ENCODE peak calls at places on chromosomes 13 and 19, in six cellular contexts. I is activated B cell treated with CpG ODN at 0.5 μM for 24 hours; X is naive thymus-derived CD8-positive, alpha-beta T cell; J is esophagus mucosa; Z is left lung; E is PC-3. T is an unnamed sample.

GRCh38 chr19:28313633-28314032 is 899.3 kb downstream of the UQCRFS1 start:
- ATAC-seq in E (no peak), I (no peak), J (no peak), X (no peak), Z (peak), T (no peak)

GRCh38 chr19:57786906-57787305 is 17.4 kb downstream of the ZNF586 start:
- ATAC-seq in X (no peak), I (no peak), Z (no peak), E (no peak), J (no peak), T (no peak)

GRCh38 chr19:47020992-47021496 is 1.4 kb downstream of the NPAS1 start:
- ATAC-seq in J (no peak), E (no peak), Z (peak), X (no peak), I (no peak), T (no peak)

GRCh38 chr13:50378513-50378970 is 363.3 kb downstream of the KCNRG start:
- ATAC-seq in E (no peak), X (no peak), Z (no peak), I (no peak), J (no peak), T (no peak)

GRCh38 chr19:6691342-6691741 is 21.4 kb upstream of the TNFSF14 start:
- ATAC-seq in I (no peak), Z (no peak), X (no peak), J (no peak), E (no peak), T (no peak)

GRCh38 chr13:39602614-39603366 is at the start of gene LHFPL6:
- ATAC-seq in Z (peak), E (peak), J (peak), I (peak), X (peak), T (peak)

GRCh38 chr19:51687791-51688664 is 5.1 kb upstream of the SPACA6 start:
- ATAC-seq in X (no peak), J (peak), Z (peak), I (no peak), E (peak), T (no peak)

GRCh38 chr13:92103673-92104296 is 705.4 kb downstream of the GPC5 start:
- ATAC-seq in J (no peak), X (no peak), I (no peak), Z (peak), E (peak), T (no peak)

GRCh38 chr19:41449865-41450178 is 6.9 kb downstream of the ERICH4 start:
- ATAC-seq in E (no peak), Z (no peak), X (no peak), J (peak), I (peak), T (no peak)

GRCh38 chr13:27559714-27560113 is 60.6 kb downstream of the LNX2 start:
- ATAC-seq in I (no peak), J (peak), X (no peak), E (no peak), Z (no peak), T (no peak)

GRCh38 chr19:16207490-16208025 is 9.8 kb downstream of the AP1M1 start:
- ATAC-seq in Z (no peak), X (peak), J (no peak), E (no peak), I (no peak), T (no peak)

GRCh38 chr19:35427187-35427586 is 20.9 kb upstream of the FFAR2 start:
- ATAC-seq in J (no peak), I (no peak), Z (peak), E (no peak), X (no peak), T (no peak)

GRCh38 chr13:20624213-20624612 is 57.3 kb downstream of the IFT88 start:
- ATAC-seq in I (no peak), J (no peak), X (no peak), E (no peak), Z (no peak), T (no peak)

GRCh38 chr19:50383307-50383851 is 768 bp upstream of the POLD1 start:
- ATAC-seq in J (no peak), E (no peak), I (no peak), X (no peak), Z (no peak), T (no peak)

GRCh38 chr19:5707576-5708575 is 12.1 kb downstream of the LONP1 start:
- ATAC-seq in E (no peak), Z (no peak), X (no peak), I (no peak), J (peak), T (no peak)

GRCh38 chr19:38277969-38278680 is 13.8 kb downstream of the SPINT2 start:
- ATAC-seq in X (no peak), J (no peak), E (peak), Z (peak), I (no peak), T (no peak)

GRCh38 chr19:7159105-7159933 is 89.8 kb downstream of the ZNF557 start:
- ATAC-seq in E (no peak), I (no peak), J (no peak), X (no peak), Z (peak), T (no peak)

GRCh38 chr19:34642241-34642640 is 34.7 kb downstream of the SCGB2B2 start:
- ATAC-seq in Z (no peak), J (no peak), X (no peak), I (no peak), E (no peak), T (no peak)

GRCh38 chr19:9865732-9866627 is 30.9 kb downstream of the PIN1 start:
- ATAC-seq in Z (no peak), I (no peak), J (no peak), E (no peak), X (peak), T (no peak)

GRCh38 chr13:109610517-109610916 is 175.9 kb downstream of the IRS2 start:
- ATAC-seq in X (peak), Z (peak), J (no peak), I (no peak), E (peak), T (peak)

GRCh38 chr13:24921881-24922280 is 157.9 kb downstream of the RNF17 start:
- ATAC-seq in Z (no peak), J (no peak), E (no peak), I (no peak), X (no peak), T (no peak)

GRCh38 chr19:7870571-7871279 is 3.5 kb downstream of the PRR36 start:
- ATAC-seq in E (peak), Z (no peak), X (no peak), I (no peak), J (peak), T (no peak)

GRCh38 chr19:50739841-50740426 is 16.8 kb downstream of the CLEC11A start:
- ATAC-seq in X (no peak), Z (no peak), I (no peak), E (no peak), J (no peak), T (no peak)

GRCh38 chr19:11705474-11705873 is 33.3 kb downstream of the ZNF823 start:
- ATAC-seq in I (no peak), J (no peak), E (no peak), Z (no peak), X (no peak), T (no peak)

GRCh38 chr19:17348700-17349099 is 11.3 kb downstream of the GTPBP3 start:
- ATAC-seq in E (peak), J (peak), X (no peak), I (no peak), Z (peak), T (no peak)

GRCh38 chr13:21823416-21823815 is 152.5 kb downstream of the FGF9 start:
- ATAC-seq in X (no peak), I (no peak), J (no peak), E (no peak), Z (no peak), T (no peak)

GRCh38 chr13:100646030-100646673 is 28.4 kb downstream of the TMTC4 start:
- ATAC-seq in J (no peak), E (peak), I (no peak), Z (no peak), X (no peak), T (no peak)

GRCh38 chr19:55227241-55228014 is 1.1 kb downstream of the TMEM86B start:
- ATAC-seq in Z (no peak), X (no peak), I (no peak), J (no peak), E (no peak), T (no peak)

GRCh38 chr13:110103479-110103878 is 203.5 kb downstream of the COL4A1 start:
- ATAC-seq in E (peak), J (peak), X (no peak), I (no peak), Z (no peak), T (no peak)

GRCh38 chr19:47598407-47599349 is 10.3 kb upstream of the BICRA start:
- ATAC-seq in E (peak), Z (peak), J (peak), X (no peak), I (no peak), T (no peak)

GRCh38 chr13:110272227-110272626 is 34.7 kb downstream of the COL4A1 start:
- ATAC-seq in I (no peak), E (no peak), Z (no peak), X (no peak), J (no peak), T (no peak)

GRCh38 chr13:28755546-28755870 is 36.7 kb upstream of the SLC46A3 start:
- ATAC-seq in E (no peak), J (no peak), Z (peak), X (no peak), I (no peak), T (no peak)

GRCh38 chr13:79462895-79463294 is 18.1 kb upstream of the NDFIP2 start:
- ATAC-seq in E (no peak), J (no peak), Z (no peak), I (no peak), X (no peak), T (no peak)

GRCh38 chr19:2607712-2608601 is 94.5 kb downstream of the GNG7 start:
- ATAC-seq in J (no peak), I (peak), Z (no peak), E (no peak), X (peak), T (peak)

GRCh38 chr13:103156346-103156998 is 90.3 kb upstream of the SLC10A2 start:
- ATAC-seq in E (no peak), I (no peak), X (no peak), J (no peak), Z (no peak), T (no peak)

GRCh38 chr13:46598140-46598819 is 45.3 kb downstream of the LRCH1 start:
- ATAC-seq in Z (no peak), I (peak), X (no peak), E (no peak), J (no peak), T (peak)

GRCh38 chr13:66329988-66330429 is 900.1 kb downstream of the PCDH9 start:
- ATAC-seq in E (no peak), J (no peak), Z (no peak), X (no peak), I (no peak), T (no peak)

T was measured in stimulated activated memory B cell treated with anti-CD40 and anti-IgM and Interleukin-4, amounts not matched to agents 10 μg/mL and 1 μg/mL and 100 μg/mL, for 72 hours.